ENCODE peak calls at places on chromosomes 12 and 14, in five cellular contexts. Z is activated naive CD8-positive, alpha-beta T cell treated with anti-CD3 and anti-CD28 coated beads, Interleukin-2, amount 50 U/mL, for 24 hours; R is bronchial epithelial cell; M is colonic mucosa; A is activated T-cell treated with anti-CD3 and anti-CD28 coated beads for 1 hour. P is an unnamed sample.

GRCh38 chr12:118980407-118981014 is 830 bp upstream of the SRRM4 start:
- DNase-seq in Z (no peak), R (no peak), M (no peak), A (no peak), P (no peak)

GRCh38 chr12:8638951-8639350 is 23.7 kb downstream of the MFAP5 start:
- DNase-seq in Z (no peak), R (no peak), M (no peak), A (no peak), P (no peak)

GRCh38 chr12:64882687-64883086 is 58.2 kb downstream of the TBC1D30 start:
- DNase-seq in Z (no peak), R (no peak), M (no peak), A (no peak), P (no peak)

GRCh38 chr12:104494816-104495158 is 38.0 kb downstream of the CHST11 start:
- DNase-seq in Z (no peak), R (no peak), M (no peak), A (no peak), P (no peak)

GRCh38 chr12:76554411-76555225 is 5.0 kb downstream of the OSBPL8 start:
- DNase-seq in Z (no peak), R (no peak), M (no peak), A (no peak), P (no peak)

GRCh38 chr12:127280393-127281275 is 986.3 kb upstream of the TMEM132C start:
- DNase-seq in Z (peak; percentile 84), R (no peak), M (peak; percentile 74), A (peak; percentile 52), P (no peak)

GRCh38 chr12:41013921-41014642 is 174.0 kb upstream of the PDZRN4 start:
- DNase-seq in Z (no peak), R (peak; percentile 46), M (no peak), A (no peak), P (no peak)

GRCh38 chr12:76346798-76347420 is 1.3 kb downstream of the BBS10 start:
- DNase-seq in Z (no peak), R (peak; percentile 55), M (no peak), A (no peak), P (no peak)

GRCh38 chr14:67934087-67934486 is 114.5 kb downstream of the RAD51B start:
- DNase-seq in Z (no peak), R (peak; percentile 78), M (no peak), A (no peak), P (no peak)

GRCh38 chr12:98320026-98320425 is 195.4 kb upstream of the TMPO start:
- DNase-seq in Z (no peak), R (no peak), M (no peak), A (no peak), P (no peak)

GRCh38 chr14:70921669-70922068 is 14.4 kb downstream of the PCNX1 start:
- DNase-seq in Z (no peak), R (peak; percentile 83), M (no peak), A (no peak), P (no peak)

GRCh38 chr12:7058163-7058845 is 2.2 kb upstream of the C1S start:
- DNase-seq in Z (no peak), R (no peak), M (no peak), A (no peak), P (no peak)

GRCh38 chr12:48084841-48085460 is 20.9 kb downstream of the SENP1 start:
- DNase-seq in Z (no peak), R (no peak), M (no peak), A (no peak), P (no peak)

GRCh38 chr12:68378859-68379628 is 46.9 kb upstream of the MDM1 start:
- DNase-seq in Z (no peak), R (peak; percentile 48), M (peak; percentile 76), A (no peak), P (no peak)

GRCh38 chr12:6807170-6807569 is 14.5 kb upstream of the GPR162 start:
- DNase-seq in Z (no peak), R (peak; percentile 24), M (no peak), A (no peak), P (no peak)

GRCh38 chr12:111439657-111440151 is 34.0 kb downstream of the SH2B3 start:
- DNase-seq in Z (no peak), R (no peak), M (no peak), A (no peak), P (no peak)

GRCh38 chr14:76261371-76261811 is 109.7 kb downstream of the GPATCH2L start:
- DNase-seq in Z (no peak), R (no peak), M (no peak), A (no peak), P (no peak)